ENCODE peak calls at places on chromosomes 13 and 19, in ten cellular contexts. C is astrocyte of the spinal cord, O is lower leg skin, W is PC-9, Q is left ventricle myocardium inferior, A is AG04450, M is GM23248, J is retinal pigment epithelial cell, E is tibial nerve, P is SK-N-SH. T is an unnamed sample.

GRCh38 chr13:64553411-64554129 is 2676.6 kb downstream of the PCDH9 start:
- DNase-seq in C (no peak), O (no peak), W (no peak), Q (no peak), A (peak), M (peak), J (no peak), E (no peak), P (no peak), T (no peak)

GRCh38 chr13:46751811-46752635 is 44.9 kb downstream of the ESD start:
- DNase-seq in C (peak), O (no peak), W (no peak), Q (no peak), A (no peak), M (peak), J (no peak), E (no peak), P (no peak), T (no peak)

GRCh38 chr19:51460164-51460992 is 2.1 kb upstream of the SIGLEC8 start:
- DNase-seq in C (no peak), O (no peak), W (no peak), Q (no peak), A (no peak), M (peak), J (no peak), E (no peak), P (peak), T (no peak)

GRCh38 chr19:5338661-5339469 is 1.7 kb downstream of the PTPRS start:
- DNase-seq in C (no peak), O (no peak), W (no peak), Q (no peak), A (no peak), M (no peak), J (no peak), E (no peak), P (peak), T (peak)

GRCh38 chr19:41740415-41741243 is 14.7 kb upstream of the CEACAM6 start:
- DNase-seq in C (no peak), O (no peak), W (no peak), Q (no peak), A (no peak), M (no peak), J (no peak), E (no peak), P (no peak), T (no peak)

GRCh38 chr19:8321760-8322637 is 703 bp downstream of the RPS28 start:
- DNase-seq in C (no peak), O (no peak), W (no peak), Q (no peak), A (no peak), M (peak), J (no peak), E (no peak), P (no peak), T (no peak)

GRCh38 chr13:45511310-45512147 is 46.8 kb downstream of the COG3 start:
- DNase-seq in C (peak), O (no peak), W (peak), Q (no peak), A (peak), M (peak), J (peak), E (no peak), P (peak), T (peak)

GRCh38 chr13:113639661-113640262 is 18.2 kb downstream of the ATP4B start:
- DNase-seq in C (no peak), O (no peak), W (no peak), Q (peak), A (no peak), M (peak), J (no peak), E (peak), P (peak), T (no peak)

GRCh38 chr19:29162694-29163093 is 50.3 kb downstream of the UQCRFS1 start:
- DNase-seq in C (no peak), O (no peak), W (no peak), Q (no peak), A (no peak), M (no peak), J (no peak), E (no peak), P (no peak), T (no peak)

GRCh38 chr13:42796747-42797356 is 15.5 kb downstream of the FAM216B start:
- DNase-seq in C (no peak), O (no peak), W (no peak), Q (no peak), A (no peak), M (no peak), J (no peak), E (no peak), P (no peak), T (no peak)

GRCh38 chr13:97030705-97031452 is 36.6 kb upstream of the OXGR1 start:
- DNase-seq in C (peak), O (no peak), W (peak), Q (no peak), A (peak), M (peak), J (peak), E (no peak), P (peak), T (no peak)

GRCh38 chr19:12689581-12690216 is 1.9 kb downstream of the GNG14 start:
- DNase-seq in C (no peak), O (no peak), W (no peak), Q (no peak), A (no peak), M (no peak), J (no peak), E (no peak), P (no peak), T (no peak)

GRCh38 chr13:54185785-54186184 is 1157.2 kb downstream of the OLFM4 start:
- DNase-seq in C (no peak), O (no peak), W (peak), Q (no peak), A (no peak), M (no peak), J (no peak), E (no peak), P (no peak), T (no peak)

GRCh38 chr13:35930665-35931631 is 200.2 kb downstream of the DCLK1 start:
- DNase-seq in C (no peak), O (no peak), W (no peak), Q (no peak), A (no peak), M (no peak), J (no peak), E (no peak), P (no peak), T (no peak)

GRCh38 chr13:101979825-101980224 is 422.0 kb downstream of the FGF14 start:
- DNase-seq in C (no peak), O (no peak), W (no peak), Q (no peak), A (no peak), M (no peak), J (no peak), E (no peak), P (peak), T (no peak)

GRCh38 chr13:54953786-54954185 is 1925.2 kb downstream of the OLFM4 start:
- DNase-seq in C (no peak), O (no peak), W (no peak), Q (no peak), A (no peak), M (no peak), J (no peak), E (no peak), P (no peak), T (no peak)

GRCh38 chr13:46176756-46177155 is 5.2 kb downstream of the LCP1 start:
- DNase-seq in C (no peak), O (no peak), W (no peak), Q (no peak), A (no peak), M (no peak), J (no peak), E (no peak), P (no peak), T (no peak)

GRCh38 chr19:53546766-53547541 is 9.0 kb downstream of the ZNF331 start:
- DNase-seq in C (no peak), O (no peak), W (no peak), Q (no peak), A (no peak), M (no peak), J (no peak), E (no peak), P (peak), T (no peak)

GRCh38 chr13:23377603-23378002 is 55.9 kb downstream of the SACS start:
- DNase-seq in C (no peak), O (no peak), W (no peak), Q (no peak), A (no peak), M (no peak), J (no peak), E (no peak), P (no peak), T (no peak)
- H3K4me3 ChIP-seq in C (no peak), O (no peak), W (no peak), Q (peak), A (no peak), M (peak), J (no peak), E (no peak), P (peak), T (no peak)

GRCh38 chr19:19489804-19490204 is 25.5 kb downstream of the TSSK6 start:
- DNase-seq in C (no peak), O (no peak), W (no peak), Q (no peak), A (no peak), M (no peak), J (no peak), E (no peak), P (no peak), T (no peak)
- H3K4me3 ChIP-seq in C (no peak), O (no peak), W (no peak), Q (peak), A (no peak), M (peak), J (no peak), E (no peak), P (peak), T (no peak)

DNA sequence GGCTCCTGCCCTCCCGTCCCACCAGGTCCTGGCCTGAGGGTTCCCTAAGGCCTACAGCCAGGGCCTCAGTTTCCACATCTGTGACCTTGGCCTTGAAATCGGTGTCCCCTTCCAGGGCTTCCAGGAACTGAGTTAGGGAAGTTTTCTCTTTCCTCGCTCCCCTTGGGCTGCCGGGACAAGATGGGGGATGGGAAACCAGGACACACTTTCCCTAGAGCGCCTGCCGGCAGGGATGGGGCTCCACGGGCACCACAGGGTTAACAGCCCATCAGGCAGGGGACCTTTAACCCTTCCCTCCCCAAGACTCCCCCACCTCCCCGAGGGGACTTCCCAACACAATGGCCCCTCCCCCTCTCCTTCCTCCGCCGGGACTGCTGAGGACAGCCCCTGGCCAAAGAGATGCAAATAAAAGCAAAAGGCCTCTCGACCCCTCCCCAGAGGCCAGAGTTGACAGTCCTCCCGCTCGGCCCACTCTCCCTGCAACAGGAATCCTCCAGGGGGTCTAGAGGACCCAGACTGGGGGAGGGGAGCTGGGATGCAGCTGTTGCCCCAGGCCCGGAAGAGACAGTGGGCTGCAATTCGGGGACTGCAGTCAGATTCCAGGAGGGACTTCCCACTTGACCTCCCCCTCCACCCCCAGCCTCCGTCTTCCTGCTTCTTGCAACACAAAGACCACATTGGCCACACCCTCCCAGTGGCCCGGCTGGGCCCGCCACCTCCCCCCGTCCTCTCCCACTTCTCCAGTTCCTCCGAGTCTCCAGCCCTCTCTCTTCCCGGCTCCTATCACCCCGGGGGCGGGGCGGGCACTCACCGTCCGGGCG is 3.4 kb downstream of the BBC3 start:
- DNase-seq in C (peak), O (peak), W (peak), Q (peak), A (peak), M (peak), J (no peak), E (peak), P (peak), T (peak)
- H3K4me3 ChIP-seq in C (peak), O (peak), W (peak), Q (peak), A (peak), M (peak), J (peak), E (peak), P (peak), T (no peak)

DNA sequence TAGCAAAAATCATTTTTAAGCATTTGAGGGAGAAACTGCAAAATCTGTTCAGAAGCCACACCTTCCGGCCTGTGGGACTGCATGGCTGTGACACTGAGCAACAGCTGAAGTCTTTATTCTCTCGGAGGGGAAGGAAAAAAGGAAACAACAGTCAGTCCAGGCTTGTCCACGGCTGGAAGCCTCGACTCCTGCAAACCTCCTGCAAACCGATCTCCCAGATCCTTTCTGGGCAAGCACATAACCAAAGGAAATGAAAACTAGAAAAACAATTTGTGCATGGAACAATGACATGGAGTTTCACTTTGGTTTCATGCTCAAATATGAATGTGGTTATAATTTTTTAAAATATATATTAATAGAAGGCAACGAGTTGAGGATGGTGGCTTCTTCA is 1.0 kb downstream of the COL4A1 start:
- DNase-seq in C (no peak), O (no peak), W (no peak), Q (no peak), A (no peak), M (peak), J (no peak), E (no peak), P (no peak), T (no peak)
- H3K4me3 ChIP-seq in C (peak), O (peak), W (no peak), Q (peak), A (peak), M (peak), J (peak), E (peak), P (peak), T (no peak)

GRCh38 chr19:30224689-30225606 is 147.2 kb upstream of the ZNF536 start:
- DNase-seq in C (no peak), O (no peak), W (no peak), Q (no peak), A (no peak), M (peak), J (no peak), E (no peak), P (peak), T (no peak)

GRCh38 chr19:30222428-30222873 is 149.7 kb upstream of the ZNF536 start:
- DNase-seq in C (no peak), O (no peak), W (no peak), Q (no peak), A (no peak), M (peak), J (no peak), E (no peak), P (peak), T (no peak)

GRCh38 chr19:30223866-30224688 is 148.1 kb upstream of the ZNF536 start:
- DNase-seq in C (no peak), O (no peak), W (no peak), Q (no peak), A (no peak), M (no peak), J (no peak), E (no peak), P (no peak), T (no peak)

GRCh38 chr19:30221176-30221575 is 151.0 kb upstream of the ZNF536 start:
- DNase-seq in C (no peak), O (no peak), W (no peak), Q (no peak), A (no peak), M (no peak), J (no peak), E (no peak), P (no peak), T (no peak)

GRCh38 chr19:30222993-30223865 is 149.0 kb upstream of the ZNF536 start:
- DNase-seq in C (no peak), O (no peak), W (no peak), Q (no peak), A (no peak), M (no peak), J (no peak), E (no peak), P (no peak), T (no peak)
- H3K4me3 ChIP-seq in C (no peak), O (no peak), W (no peak), Q (peak), A (no peak), M (no peak), J (no peak), E (peak), P (no peak), T (no peak)

DNA sequence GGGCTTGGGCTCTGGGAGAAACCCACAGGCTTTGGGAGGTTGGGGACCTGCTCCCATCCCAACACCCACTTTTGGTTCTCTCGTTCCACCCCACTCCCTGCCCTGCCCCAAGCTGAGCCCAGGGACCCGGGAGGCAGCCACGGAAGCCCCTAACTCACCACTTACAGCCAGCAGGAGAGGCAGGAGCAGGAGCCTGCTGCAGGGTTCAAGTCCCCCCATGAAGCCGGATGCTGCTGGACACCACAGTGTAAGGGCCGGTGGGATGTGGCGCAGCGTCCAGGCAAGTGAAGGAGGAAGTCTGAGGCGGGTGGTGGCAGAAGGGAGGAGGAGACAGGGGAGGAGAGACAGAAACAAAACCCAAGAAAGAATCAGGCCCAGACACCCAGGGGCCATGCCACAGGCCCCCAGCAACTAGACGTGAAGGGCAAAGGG is at the start of gene TYROBP:
- DNase-seq in C (no peak), O (peak), W (no peak), Q (peak), A (no peak), M (no peak), J (no peak), E (no peak), P (no peak), T (peak)
- H3K4me3 ChIP-seq in C (no peak), O (peak), W (no peak), Q (peak), A (no peak), M (no peak), J (no peak), E (peak), P (no peak), T (no peak)